ENCODE peak calls at places on chromosomes 2 and 18, in four cellular contexts. P is GM23248, G is upper lobe of left lung, W is tibial artery. H is an unnamed sample.

GRCh38 chr2:121860033-121860810 is 104.8 kb downstream of the TSN start:
- DNase-seq in P (peak; percentile 98), G (no peak), W (no peak), H (no peak)

GRCh38 chr2:9165625-9166024 is 41.0 kb upstream of the ASAP2 start:
- DNase-seq in P (peak; percentile 73), G (no peak), W (no peak), H (no peak)

GRCh38 chr2:44751754-44752479 is 189.6 kb upstream of the SIX3 start:
- DNase-seq in P (no peak), G (no peak), W (no peak), H (no peak)

GRCh38 chr2:101831351-101831865 is 133.9 kb downstream of the MAP4K4 start:
- DNase-seq in P (peak; percentile 85), G (peak; percentile 72), W (peak; percentile 75), H (peak; percentile 56)

GRCh38 chr2:176239016-176239415 is 30.2 kb upstream of the MTX2 start:
- DNase-seq in P (no peak), G (no peak), W (no peak), H (no peak)

GRCh38 chr2:184155791-184156190 is 442.5 kb upstream of the ZNF804A start:
- DNase-seq in P (no peak), G (no peak), W (no peak), H (no peak)

GRCh38 chr18:2606335-2606734 is 35.0 kb downstream of the NDC80 start:
- DNase-seq in P (no peak), G (no peak), W (no peak), H (no peak)

GRCh38 chr2:131076707-131077106 is 16.6 kb downstream of the FAM168B start:
- DNase-seq in P (no peak), G (no peak), W (no peak), H (no peak)

GRCh38 chr18:11572201-11572600 is 37.2 kb upstream of the SLC35G4 start:
- DNase-seq in P (no peak), G (no peak), W (no peak), H (no peak)

GRCh38 chr2:74887445-74887951 is 53.6 kb downstream of the HK2 start:
- DNase-seq in P (peak; percentile 87), G (no peak), W (no peak), H (no peak)

GRCh38 chr2:215537621-215538020 is 101.8 kb upstream of the FN1 start:
- DNase-seq in P (peak; percentile 77), G (no peak), W (no peak), H (no peak)

GRCh38 chr2:309148-309969 is 21.5 kb upstream of the ALKAL2 start:
- DNase-seq in P (no peak), G (no peak), W (no peak), H (no peak)

GRCh38 chr2:10891391-10891790 is 20.3 kb upstream of the KCNF1 start:
- DNase-seq in P (no peak), G (peak; percentile 5), W (no peak), H (no peak)

DNA sequence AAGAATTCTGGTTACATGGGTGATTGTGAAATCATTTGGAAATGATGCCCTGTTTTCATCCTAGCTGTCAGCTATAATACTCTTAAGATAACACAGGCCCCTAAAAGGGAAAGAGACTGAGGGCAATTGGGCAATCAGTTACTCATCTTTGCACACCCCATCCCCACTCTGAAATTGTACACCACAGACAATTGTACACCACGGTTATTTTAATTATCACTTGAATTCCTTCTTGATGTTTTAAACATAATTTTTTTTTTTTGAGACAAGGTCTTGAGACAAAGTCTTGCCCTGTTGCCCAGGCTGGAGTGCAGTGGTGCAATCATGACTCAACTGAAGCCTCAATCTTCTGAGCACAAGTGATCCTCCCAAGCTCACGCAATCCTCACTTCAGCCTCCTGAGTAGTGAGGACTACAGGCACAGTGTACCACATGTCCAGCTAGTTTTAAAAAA is 862.4 kb upstream of the ACVR2A start:
- DNase-seq in P (peak; percentile 92), G (peak; percentile 61), W (peak; percentile 71), H (peak; percentile 12)
- H3K27ac ChIP-seq in P (peak overlapping the region; percentile 75), G (no peak overlapping the region), W (no peak overlapping the region), H (no peak overlapping the region)

GRCh38 chr2:151945602-151946001 is 117.4 kb upstream of the ARL5A start:
- DNase-seq in P (no peak), G (no peak), W (no peak), H (no peak)

GRCh38 chr2:151943461-151943860 is 115.2 kb upstream of the ARL5A start:
- DNase-seq in P (no peak), G (no peak), W (no peak), H (no peak)

GRCh38 chr2:151947524-151948165 is 119.4 kb upstream of the ARL5A start:
- DNase-seq in P (peak; percentile 30), G (peak; percentile 72), W (peak; percentile 60), H (no peak)

GRCh38 chr2:151945186-151945585 is 117.0 kb upstream of the ARL5A start:
- DNase-seq in P (no peak), G (no peak), W (no peak), H (no peak)

DNA sequence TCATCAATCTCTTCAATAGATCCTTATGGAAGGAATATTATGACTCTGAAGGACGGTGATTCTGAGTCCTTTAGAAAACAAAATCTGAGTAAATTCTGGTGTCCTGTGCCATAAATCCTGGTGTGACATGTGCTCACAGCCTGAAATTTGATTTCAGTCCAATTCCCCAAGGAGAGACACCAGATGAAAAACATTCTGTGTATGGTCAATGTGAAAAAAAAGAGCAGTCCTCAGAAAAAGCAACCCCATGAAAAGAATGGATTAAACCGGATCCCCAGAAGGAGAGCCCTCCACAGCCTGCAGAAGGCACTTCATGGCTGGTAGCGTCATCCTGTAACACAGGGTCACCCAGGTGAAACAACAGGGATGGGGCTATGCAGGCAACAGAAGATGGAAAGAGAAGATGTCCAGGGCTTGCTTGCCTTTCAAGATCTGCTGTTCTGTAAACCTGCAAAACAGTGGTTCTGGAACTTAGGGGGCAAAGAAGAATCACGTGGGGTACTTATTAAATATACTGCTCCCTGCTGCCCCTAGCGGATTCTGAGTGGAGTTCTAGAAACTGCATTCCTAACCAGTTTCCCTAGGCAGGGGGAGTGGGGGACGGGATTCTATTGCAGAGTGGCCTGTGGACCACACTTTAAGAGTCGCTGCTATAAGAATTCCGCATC is 118.8 kb upstream of the ARL5A start:
- DNase-seq in P (peak; percentile 47), G (peak; percentile 32), W (peak; percentile 55), H (peak; percentile 22)
- H3K4me3 ChIP-seq in P (no peak overlapping the region), G (peak overlapping the region; percentile 25), W (peak overlapping the region; percentile 44), H (peak overlapping the region; percentile 3)

GRCh38 chr2:119860924-119861323 is 101.2 kb downstream of the PTPN4 start:
- DNase-seq in P (no peak), G (no peak), W (no peak), H (no peak)

GRCh38 chr2:119862127-119862889 is 102.6 kb downstream of the PTPN4 start:
- DNase-seq in P (no peak), G (no peak), W (no peak), H (no peak)

GRCh38 chr2:119856469-119856901 is 96.8 kb downstream of the PTPN4 start:
- DNase-seq in P (no peak), G (no peak), W (no peak), H (no peak)

GRCh38 chr2:119857742-119858141 is 98.0 kb downstream of the PTPN4 start:
- DNase-seq in P (no peak), G (no peak), W (no peak), H (no peak)

DNA sequence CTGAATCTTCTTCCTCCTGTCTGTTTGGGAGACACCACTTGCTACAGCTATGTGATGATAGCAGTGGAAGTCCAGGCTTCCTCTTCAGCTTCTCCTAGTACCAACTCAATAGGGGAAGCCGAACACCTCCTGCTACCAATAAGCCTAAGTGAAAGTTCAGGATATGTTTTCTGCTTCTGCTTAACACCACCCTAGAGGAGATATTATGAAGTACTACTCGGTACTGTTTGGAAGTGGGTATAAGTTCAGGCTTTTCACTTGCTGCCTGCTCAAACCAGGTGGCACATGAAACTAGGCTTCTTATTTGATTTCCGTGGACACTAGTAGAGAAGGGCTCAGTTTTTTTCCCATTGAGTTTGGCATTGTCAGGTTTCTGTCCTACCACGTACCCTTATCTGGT is 99.8 kb downstream of the PTPN4 start:
- DNase-seq in P (no peak), G (no peak), W (no peak), H (no peak)
- H3K9me3 ChIP-seq in P (no peaks in the 10 kb centered on the region), G (no peaks in the 10 kb centered on the region), W (no peaks in the 10 kb centered on the region), H (no peaks in the 10 kb centered on the region)

GRCh38 chr2:170817999-170818293 is 1.3 kb downstream of the GAD1 start:
- DNase-seq in P (no peak), G (no peak), W (no peak), H (no peak)
- H3K27ac ChIP-seq in P (no peak overlapping the region), G (no peak overlapping the region), W (peak overlapping the region; percentile 80), H (no peak overlapping the region)

GRCh38 chr2:171592026-171592555 is 69.8 kb downstream of the CYBRD1 start:
- DNase-seq in P (peak; percentile 18), G (no peak), W (no peak), H (no peak)
- H3K4me3 ChIP-seq in P (no peak overlapping the region), G (no peak overlapping the region), W (no peak overlapping the region), H (peak overlapping the region; percentile 7)

GRCh38 chr18:79888016-79888415 is 63.4 kb downstream of the SLC66A2 start:
- DNase-seq in P (no peak), G (no peak), W (peak; percentile 8), H (no peak)

GRCh38 chr18:79889569-79889968 is 61.9 kb downstream of the SLC66A2 start:
- DNase-seq in P (no peak), G (no peak), W (peak; percentile 2), H (no peak)

GRCh38 chr18:79884963-79885728 is 66.3 kb downstream of the SLC66A2 start:
- DNase-seq in P (no peak), G (no peak), W (no peak), H (no peak)

GRCh38 chr18:79887181-79888000 is 64.1 kb downstream of the SLC66A2 start:
- DNase-seq in P (no peak), G (no peak), W (no peak), H (no peak)

GRCh38 chr18:79890638-79891037 is 60.8 kb downstream of the SLC66A2 start:
- DNase-seq in P (no peak), G (no peak), W (no peak), H (no peak)
- H3K9me3 ChIP-seq in P (no peaks in the 10 kb centered on the region), G (peaks cover 54% of the 10 kb centered on the region), W (no peaks in the 10 kb centered on the region), H (no peaks in the 10 kb centered on the region)

DNA sequence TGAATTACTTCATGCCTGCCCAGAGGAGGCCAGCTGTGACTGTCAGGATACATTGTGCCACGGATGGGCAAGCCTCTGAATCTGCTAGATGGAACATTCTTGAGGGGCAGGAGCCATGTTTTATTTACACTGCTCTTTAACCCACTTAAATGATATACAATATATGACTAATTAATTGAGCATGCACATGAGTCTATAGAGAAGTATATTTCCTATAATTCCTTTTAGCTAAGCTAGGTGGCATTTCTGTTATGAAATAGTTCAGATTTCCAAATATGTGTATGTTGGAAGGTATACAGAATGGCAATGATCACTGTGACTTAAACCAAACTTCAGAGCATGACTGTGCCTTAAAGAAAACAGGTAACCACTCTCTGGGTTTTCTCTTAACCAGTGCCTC is 131.7 kb downstream of the RAB3GAP1 start:
- DNase-seq in P (no peak), G (no peak), W (no peak), H (no peak)
- H3K27ac ChIP-seq in P (no peak overlapping the region), G (no peak overlapping the region), W (no peak overlapping the region), H (no peak overlapping the region)